ENCODE peak calls at places on chromosome 6, in four cellular contexts. One of them, this sample, is unnamed.

GRCh38 chr6:27889628-27890315 is 22.4 kb downstream of the OR2B2 start:
- DNase-seq in IMR-90: no peak
- DNase-seq in H9: peak
- DNase-seq in H1: no peak
- DNase-seq in this sample: peak

GRCh38 chr6:100612101-100612500 is 147.4 kb upstream of the SIM1 start:
- DNase-seq in H1: no peak
- DNase-seq in IMR-90: no peak
- DNase-seq in H9: no peak
- DNase-seq in this sample: no peak

GRCh38 chr6:43303751-43304331 is 4.8 kb downstream of the CRIP3 start:
- DNase-seq in H9: no peak
- DNase-seq in H1: no peak
- DNase-seq in IMR-90: no peak
- DNase-seq in this sample: no peak

GRCh38 chr6:11480541-11480940 is 57.0 kb upstream of the TMEM170B start:
- DNase-seq in H1: no peak
- DNase-seq in IMR-90: no peak
- DNase-seq in H9: no peak
- DNase-seq in this sample: no peak

GRCh38 chr6:46453756-46454316 is 37.4 kb downstream of the RCAN2 start:
- DNase-seq in H1: no peak
- DNase-seq in H9: no peak
- DNase-seq in IMR-90: no peak
- DNase-seq in this sample: no peak

GRCh38 chr6:133340557-133340956 is 99.4 kb downstream of the EYA4 start:
- DNase-seq in IMR-90: peak
- DNase-seq in H9: no peak
- DNase-seq in H1: no peak
- DNase-seq in this sample: peak

GRCh38 chr6:131657630-131658111 is 20.6 kb downstream of the ENPP3 start:
- DNase-seq in H1: no peak
- DNase-seq in IMR-90: peak
- DNase-seq in H9: no peak
- DNase-seq in this sample: no peak

GRCh38 chr6:158322724-158323560 is 10.7 kb downstream of the TULP4 start:
- DNase-seq in H9: no peak
- DNase-seq in H1: no peak
- DNase-seq in IMR-90: peak
- DNase-seq in this sample: no peak

GRCh38 chr6:1390805-1391511 is 1.6 kb downstream of the FOXF2 start:
- DNase-seq in H9: peak
- DNase-seq in IMR-90: peak
- DNase-seq in H1: no peak
- DNase-seq in this sample: peak

GRCh38 chr6:2531426-2532208 is 219.1 kb downstream of the MYLK4 start:
- DNase-seq in H1: no peak
- DNase-seq in H9: no peak
- DNase-seq in IMR-90: peak
- DNase-seq in this sample: no peak

GRCh38 chr6:16684896-16685554 is 76.2 kb downstream of the ATXN1 start:
- DNase-seq in H1: no peak
- DNase-seq in H9: no peak
- DNase-seq in IMR-90: peak
- DNase-seq in this sample: no peak

GRCh38 chr6:67717281-67717680 is 917.8 kb upstream of the ADGRB3 start:
- DNase-seq in H1: no peak
- DNase-seq in IMR-90: no peak
- DNase-seq in H9: no peak
- DNase-seq in this sample: no peak

GRCh38 chr6:168883410-168884049 is 370.1 kb downstream of the THBS2 start:
- DNase-seq in H9: no peak
- DNase-seq in H1: no peak
- DNase-seq in IMR-90: no peak
- DNase-seq in this sample: no peak
- H2AK5ac ChIP-seq in H9: no peak
- H2AK5ac ChIP-seq in H1: no peak
- H2AK5ac ChIP-seq in IMR-90: no peak
- H2AK5ac ChIP-seq in this sample: no peak

GRCh38 chr6:142740449-142740848 is 204.5 kb downstream of the HIVEP2 start:
- DNase-seq in IMR-90: no peak
- DNase-seq in H9: no peak
- DNase-seq in H1: no peak
- DNase-seq in this sample: no peak

GRCh38 chr6:142735182-142735581 is 209.8 kb downstream of the HIVEP2 start:
- DNase-seq in IMR-90: peak
- DNase-seq in H1: no peak
- DNase-seq in H9: no peak
- DNase-seq in this sample: peak

GRCh38 chr6:142732790-142733189 is 212.2 kb downstream of the HIVEP2 start:
- DNase-seq in H9: no peak
- DNase-seq in IMR-90: no peak
- DNase-seq in H1: no peak
- DNase-seq in this sample: no peak

GRCh38 chr6:142731611-142732010 is 213.4 kb downstream of the HIVEP2 start:
- DNase-seq in H1: no peak
- DNase-seq in IMR-90: no peak
- DNase-seq in H9: no peak
- DNase-seq in this sample: no peak

DNA sequence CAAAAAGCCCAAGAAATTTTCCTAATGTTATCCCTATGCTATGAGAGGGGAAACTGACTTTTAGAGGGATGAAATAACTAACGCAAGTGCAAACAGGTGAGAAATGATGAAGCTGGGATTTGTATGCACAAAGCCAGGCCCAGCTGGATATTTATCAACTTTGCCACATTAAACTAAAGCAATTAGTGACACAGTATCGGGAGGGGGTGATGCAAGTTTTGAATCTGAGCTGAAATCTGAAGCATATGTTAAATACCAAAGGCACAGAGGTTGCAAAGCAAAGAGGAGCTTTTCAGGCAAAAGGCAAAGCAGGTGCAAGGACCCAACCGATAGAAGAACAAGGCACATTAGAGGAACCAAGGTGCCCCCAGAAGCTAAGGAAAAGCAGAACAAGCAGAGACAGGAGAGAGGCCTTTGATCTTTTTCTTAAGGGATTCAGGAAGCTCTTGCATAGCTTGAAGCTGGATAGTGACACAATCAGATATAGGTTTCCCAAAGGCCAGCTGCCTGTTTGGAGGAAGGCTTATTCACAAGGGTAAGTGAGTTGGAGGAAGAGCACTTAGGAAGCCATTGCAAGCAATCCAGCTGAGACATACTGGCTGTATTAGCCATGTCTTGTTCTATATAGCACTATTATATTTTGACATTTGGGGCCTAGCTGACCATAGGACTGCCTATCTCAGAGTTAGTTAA is 207.5 kb downstream of the HIVEP2 start:
- DNase-seq in IMR-90: peak
- DNase-seq in H1: no peak
- DNase-seq in H9: no peak
- DNase-seq in this sample: peak
- H4K5ac ChIP-seq in IMR-90: no peak
- H4K5ac ChIP-seq in H1: no peak
- H4K5ac ChIP-seq in H9: no peak
- H4K5ac ChIP-seq in this sample: no peak

DNA sequence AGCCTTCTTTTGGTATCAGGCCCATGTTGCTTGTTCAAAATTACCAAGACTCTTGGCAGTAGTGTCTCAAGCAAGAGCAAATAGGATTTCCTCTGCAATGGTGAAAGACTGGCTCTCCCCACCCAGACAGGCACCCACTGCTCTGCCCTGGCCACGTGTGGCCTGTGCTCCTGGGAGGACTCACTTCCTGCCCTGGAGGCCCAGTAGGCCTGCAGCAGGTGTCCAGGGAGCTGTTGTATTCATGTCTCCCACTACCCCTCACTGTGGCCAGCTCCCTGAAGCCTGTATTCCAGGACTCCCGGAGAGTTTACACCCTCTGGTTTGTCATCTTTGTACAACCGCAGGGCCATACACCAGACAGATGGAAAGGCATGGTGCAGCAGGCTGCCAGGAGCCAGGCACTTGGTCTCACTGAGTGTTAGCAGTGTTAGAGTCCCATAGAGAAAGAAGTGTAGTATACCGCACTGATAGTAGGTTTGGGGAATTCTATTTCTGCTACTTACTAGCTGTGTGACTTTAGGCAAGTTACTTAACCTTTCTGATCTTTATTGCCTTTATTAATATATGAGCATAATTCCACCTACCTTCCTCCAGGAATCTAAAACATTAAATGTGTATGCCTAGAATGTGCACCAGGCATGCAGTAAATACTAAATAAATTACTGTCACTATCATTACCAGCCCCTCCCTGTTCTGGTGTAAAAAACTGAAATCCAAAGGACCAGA is 159.7 kb downstream of the TMEM242 start:
- DNase-seq in H9: no peak
- DNase-seq in H1: no peak
- DNase-seq in IMR-90: no peak
- DNase-seq in this sample: no peak
- H2AK5ac ChIP-seq in H9: no peak
- H2AK5ac ChIP-seq in H1: no peak
- H2AK5ac ChIP-seq in IMR-90: no peak
- H2AK5ac ChIP-seq in this sample: no peak

GRCh38 chr6:87330961-87331360 is 1.9 kb upstream of the GJB7 start:
- DNase-seq in H1: no peak
- DNase-seq in IMR-90: no peak
- DNase-seq in H9: no peak
- DNase-seq in this sample: no peak
- H4K5ac ChIP-seq in H1: no peak
- H4K5ac ChIP-seq in IMR-90: no peak
- H4K5ac ChIP-seq in H9: no peak
- H4K5ac ChIP-seq in this sample: no peak

This sample was measured in mesendoderm.